ENCODE peak calls at places on chromosomes 13 and 19, in five cellular contexts. I is neuronal stem cell, W is mesenchymal stem cell, H is trophoblast cell, V is H1. J is an unnamed sample.

GRCh38 chr19:32421589-32422361 is 16.2 kb downstream of the DPY19L3 start:
- DNase-seq in I (no peak), W (peak), H (peak), V (no peak), J (no peak)

GRCh38 chr19:42420055-42420544 is 7.1 kb downstream of the LIPE start:
- DNase-seq in I (no peak), W (peak), H (peak), V (peak), J (peak)

GRCh38 chr19:8849232-8849631 is 17.1 kb downstream of the MBD3L1 start:
- DNase-seq in I (no peak), W (no peak), H (no peak), V (no peak), J (no peak)

GRCh38 chr13:106156468-106156867 is 379.0 kb downstream of the EFNB2 start:
- DNase-seq in I (no peak), W (peak), H (peak), V (no peak), J (no peak)

GRCh38 chr13:73146705-73147104 is 87.9 kb downstream of the KLF5 start:
- DNase-seq in I (no peak), W (peak), H (peak), V (peak), J (no peak)

GRCh38 chr19:40671404-40671803 is 19.0 kb downstream of the NUMBL start:
- DNase-seq in I (no peak), W (no peak), H (peak), V (no peak), J (no peak)

GRCh38 chr19:18319591-18320135 is 3.2 kb downstream of the LSM4 start:
- DNase-seq in I (no peak), W (no peak), H (peak), V (no peak), J (no peak)

GRCh38 chr19:58154679-58155648 is 4.4 kb upstream of the ZNF329 start:
- DNase-seq in I (peak), W (peak), H (peak), V (peak), J (peak)

GRCh38 chr13:74132152-74132767 is 1.9 kb downstream of the KLF12 start:
- DNase-seq in I (no peak), W (peak), H (no peak), V (no peak), J (no peak)

GRCh38 chr19:51043497-51043896 is 8.7 kb upstream of the KLK12 start:
- DNase-seq in I (no peak), W (no peak), H (no peak), V (no peak), J (no peak)

GRCh38 chr19:1396768-1397679 is 4.3 kb downstream of the GAMT start:
- DNase-seq in I (no peak), W (no peak), H (no peak), V (no peak), J (no peak)

GRCh38 chr19:43438291-43439162 is 23.8 kb downstream of the TEX101 start:
- DNase-seq in I (no peak), W (no peak), H (peak), V (no peak), J (no peak)

DNA sequence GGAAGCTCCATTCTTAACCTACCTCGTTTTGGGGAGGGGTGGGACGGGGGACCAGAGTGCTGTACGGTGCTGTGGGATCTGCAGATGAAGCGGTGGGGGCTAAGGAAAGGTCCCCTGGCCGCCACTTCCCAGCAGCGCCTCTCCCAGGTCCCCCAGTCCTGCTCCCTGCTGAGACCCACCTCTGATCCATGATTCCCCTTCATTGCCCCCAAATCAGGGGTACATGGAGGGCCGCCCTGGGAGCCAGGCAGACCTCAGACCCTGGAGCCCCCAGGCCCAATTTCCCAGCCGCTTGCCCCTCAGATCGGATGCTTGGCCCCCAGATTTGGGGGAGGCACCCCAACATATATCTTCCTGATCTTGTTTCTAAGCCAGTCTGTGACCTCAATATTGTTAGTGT is 3.8 kb upstream of the FAM98C start:
- DNase-seq in I (no peak), W (no peak), H (no peak), V (no peak), J (no peak)
- H2BK12ac ChIP-seq in I (no peak), W (no peak), H (no peak), V (no peak), J (no peak)

DNA sequence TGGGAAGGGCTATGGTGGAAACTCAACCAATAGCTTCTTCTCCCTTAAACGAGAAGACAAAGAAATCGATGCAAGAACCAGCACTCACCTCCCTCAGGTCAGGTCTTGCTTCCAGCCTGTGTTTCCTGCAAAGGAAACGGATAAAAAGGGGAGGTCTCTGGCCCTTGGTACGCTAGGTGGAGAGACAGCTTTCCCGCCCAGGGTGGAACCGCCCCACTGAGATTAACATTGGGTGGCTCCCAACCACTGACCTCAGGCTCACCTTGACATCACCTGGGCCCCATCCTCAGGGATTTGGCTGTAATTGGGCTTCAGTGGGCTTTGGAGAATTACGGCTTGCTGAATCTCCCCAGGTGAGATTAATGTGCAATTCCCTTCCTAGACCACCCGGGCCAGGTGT is at the start of gene NLRP7:
- DNase-seq in I (no peak), W (no peak), H (no peak), V (no peak), J (peak)
- H2BK12ac ChIP-seq in I (no peak), W (no peak), H (peak), V (no peak), J (no peak)

GRCh38 chr13:77637583-77637982 is 59.9 kb upstream of the SLAIN1 start:
- DNase-seq in I (no peak), W (no peak), H (no peak), V (no peak), J (no peak)
- H2BK12ac ChIP-seq in I (no peak), W (no peak), H (no peak), V (no peak), J (no peak)

GRCh38 chr13:31167490-31167889 is 5.8 kb upstream of the HSPH1 start:
- DNase-seq in I (no peak), W (no peak), H (no peak), V (no peak), J (no peak)
- H2BK12ac ChIP-seq in I (no peak), W (no peak), H (no peak), V (no peak), J (no peak)

DNA sequence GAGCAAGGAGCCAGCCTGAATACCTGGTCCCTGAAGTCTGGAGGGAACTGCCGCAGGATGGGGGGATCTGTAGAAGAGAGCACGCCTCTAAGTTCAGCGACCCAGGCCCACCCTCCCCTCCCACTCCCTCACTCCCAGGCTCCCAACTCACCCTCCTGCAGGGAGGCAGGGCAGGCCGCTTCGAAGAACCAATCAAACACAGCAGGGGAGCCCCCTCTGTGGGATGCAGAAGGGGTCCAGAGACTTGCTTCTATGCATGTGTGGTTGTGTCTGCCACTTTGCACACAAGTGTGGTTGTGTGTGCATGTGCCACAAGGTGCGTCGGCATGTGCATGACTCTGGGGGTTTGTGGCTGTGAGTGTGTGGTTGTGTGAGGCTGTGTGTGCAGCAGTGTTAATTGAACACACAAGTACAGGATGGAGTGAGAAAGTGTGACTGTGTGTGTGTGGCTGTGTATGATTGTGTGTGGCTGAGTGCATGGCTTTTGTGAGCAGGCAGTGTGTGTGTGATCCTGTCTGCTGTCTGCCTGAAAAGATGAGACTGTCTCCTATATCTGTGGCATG is 1.7 kb downstream of the DENND1C start:
- DNase-seq in I (no peak), W (no peak), H (no peak), V (no peak), J (no peak)
- H2BK12ac ChIP-seq in I (peak), W (no peak), H (no peak), V (peak), J (no peak)

DNA sequence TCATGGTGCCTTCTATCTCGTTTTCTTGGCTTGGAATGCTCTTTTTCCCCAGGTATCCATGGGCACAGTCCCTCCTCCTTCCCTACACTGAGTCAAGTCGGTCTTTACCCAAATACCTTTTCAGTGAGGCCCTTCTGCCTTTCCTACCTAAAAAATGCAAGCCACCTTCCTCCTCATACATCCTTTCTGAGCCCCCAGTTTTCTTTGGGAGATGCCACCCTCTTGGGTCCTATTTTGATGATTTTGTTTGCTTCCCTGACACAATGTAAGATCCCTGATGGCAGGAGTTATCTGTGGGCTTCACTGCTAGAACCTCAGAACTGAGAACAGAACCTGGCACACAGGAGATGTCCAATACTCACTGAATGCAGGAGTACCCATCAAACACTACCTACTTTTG is 22.3 kb downstream of the NLRP13 start:
- DNase-seq in I (no peak), W (no peak), H (no peak), V (no peak), J (no peak)
- H2BK12ac ChIP-seq in I (no peak), W (no peak), H (no peak), V (no peak), J (no peak)

J was measured in H9.